ENCODE peak calls at places on chromosomes 1 and 21, in seven cellular contexts. One of them, this sample, is unnamed.

GRCh38 chr1:18907021-18907913 is 4.9 kb upstream of the ALDH4A1 start:
- DNase-seq in suprapubic skin: no peak
- DNase-seq in A549: peak
- DNase-seq in dorsolateral prefrontal cortex: peak
- DNase-seq in CD4-positive, alpha-beta T cell: peak
- DNase-seq in astrocyte: no peak
- DNase-seq in MCF 10A: peak
- DNase-seq in this sample: peak

GRCh38 chr1:233269656-233270055 is 25.9 kb downstream of the PCNX2 start:
- DNase-seq in suprapubic skin: no peak
- DNase-seq in A549: no peak
- DNase-seq in dorsolateral prefrontal cortex: no peak
- DNase-seq in CD4-positive, alpha-beta T cell: no peak
- DNase-seq in astrocyte: peak
- DNase-seq in MCF 10A: no peak
- DNase-seq in this sample: no peak

GRCh38 chr21:43362928-43363314 is 64.0 kb downstream of the SIK1 start:
- DNase-seq in suprapubic skin: no peak
- DNase-seq in A549: no peak
- DNase-seq in dorsolateral prefrontal cortex: no peak
- DNase-seq in CD4-positive, alpha-beta T cell: no peak
- DNase-seq in astrocyte: peak
- DNase-seq in MCF 10A: no peak
- DNase-seq in this sample: peak

GRCh38 chr1:164101802-164102201 is 457.2 kb upstream of the PBX1 start:
- DNase-seq in suprapubic skin: peak
- DNase-seq in A549: no peak
- DNase-seq in dorsolateral prefrontal cortex: no peak
- DNase-seq in CD4-positive, alpha-beta T cell: no peak
- DNase-seq in astrocyte: no peak
- DNase-seq in MCF 10A: no peak
- DNase-seq in this sample: no peak

GRCh38 chr1:232553809-232554208 is 76.1 kb downstream of the SIPA1L2 start:
- DNase-seq in suprapubic skin: no peak
- DNase-seq in A549: no peak
- DNase-seq in dorsolateral prefrontal cortex: no peak
- DNase-seq in CD4-positive, alpha-beta T cell: no peak
- DNase-seq in astrocyte: peak
- DNase-seq in MCF 10A: no peak
- DNase-seq in this sample: no peak

GRCh38 chr1:204829133-204829532 is 41.5 kb upstream of the NFASC start:
- DNase-seq in suprapubic skin: no peak
- DNase-seq in A549: no peak
- DNase-seq in dorsolateral prefrontal cortex: peak
- DNase-seq in CD4-positive, alpha-beta T cell: no peak
- DNase-seq in astrocyte: no peak
- DNase-seq in MCF 10A: no peak
- DNase-seq in this sample: no peak

GRCh38 chr21:41670056-41670805 is 96.6 kb downstream of the RIPK4 start:
- DNase-seq in suprapubic skin: peak
- DNase-seq in A549: no peak
- DNase-seq in dorsolateral prefrontal cortex: no peak
- DNase-seq in CD4-positive, alpha-beta T cell: no peak
- DNase-seq in astrocyte: no peak
- DNase-seq in MCF 10A: no peak
- DNase-seq in this sample: no peak

GRCh38 chr1:79100385-79100784 is 93.9 kb upstream of the ADGRL4 start:
- DNase-seq in suprapubic skin: no peak
- DNase-seq in A549: no peak
- DNase-seq in dorsolateral prefrontal cortex: no peak
- DNase-seq in CD4-positive, alpha-beta T cell: no peak
- DNase-seq in astrocyte: peak
- DNase-seq in MCF 10A: peak
- DNase-seq in this sample: no peak

GRCh38 chr1:36508257-36508656 is 25.5 kb upstream of the CSF3R start:
- DNase-seq in suprapubic skin: no peak
- DNase-seq in A549: no peak
- DNase-seq in dorsolateral prefrontal cortex: no peak
- DNase-seq in CD4-positive, alpha-beta T cell: no peak
- DNase-seq in astrocyte: no peak
- DNase-seq in MCF 10A: no peak
- DNase-seq in this sample: no peak

GRCh38 chr1:40339420-40340323 is 22.6 kb upstream of the COL9A2 start:
- DNase-seq in suprapubic skin: no peak
- DNase-seq in A549: no peak
- DNase-seq in dorsolateral prefrontal cortex: no peak
- DNase-seq in CD4-positive, alpha-beta T cell: no peak
- DNase-seq in astrocyte: no peak
- DNase-seq in MCF 10A: no peak
- DNase-seq in this sample: no peak

GRCh38 chr1:40341509-40342380 is 24.7 kb upstream of the COL9A2 start:
- DNase-seq in suprapubic skin: no peak
- DNase-seq in A549: no peak
- DNase-seq in dorsolateral prefrontal cortex: no peak
- DNase-seq in CD4-positive, alpha-beta T cell: no peak
- DNase-seq in astrocyte: no peak
- DNase-seq in MCF 10A: no peak
- DNase-seq in this sample: no peak

GRCh38 chr1:40338745-40339419 is 21.8 kb upstream of the COL9A2 start:
- DNase-seq in suprapubic skin: peak
- DNase-seq in A549: peak
- DNase-seq in dorsolateral prefrontal cortex: peak
- DNase-seq in CD4-positive, alpha-beta T cell: peak
- DNase-seq in astrocyte: peak
- DNase-seq in MCF 10A: peak
- DNase-seq in this sample: peak

GRCh38 chr1:40350391-40350790 is 23.1 kb upstream of the SMAP2 start:
- DNase-seq in suprapubic skin: no peak
- DNase-seq in A549: no peak
- DNase-seq in dorsolateral prefrontal cortex: no peak
- DNase-seq in CD4-positive, alpha-beta T cell: no peak
- DNase-seq in astrocyte: no peak
- DNase-seq in MCF 10A: no peak
- DNase-seq in this sample: no peak

DNA sequence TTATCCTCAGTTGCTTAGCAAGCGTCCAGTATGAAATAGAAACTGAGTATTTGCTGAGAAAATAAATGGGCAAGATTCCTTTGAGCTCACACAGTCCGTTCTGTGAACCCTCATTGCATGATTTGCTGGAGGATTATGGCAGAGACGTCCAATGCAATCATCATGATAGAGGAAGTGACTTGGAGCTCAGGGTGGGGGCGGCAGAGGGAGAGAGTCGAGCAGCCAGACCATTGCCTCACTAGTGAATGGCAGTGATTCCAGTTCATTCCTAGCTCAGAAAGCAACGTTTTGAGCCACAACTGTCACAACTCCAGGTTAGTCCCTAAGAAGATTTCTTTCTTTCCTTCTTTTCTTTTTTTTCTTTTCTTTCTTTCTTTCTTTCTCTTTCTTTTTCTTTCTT is 27.5 kb upstream of the COL9A2 start:
- DNase-seq in suprapubic skin: no peak
- DNase-seq in A549: no peak
- DNase-seq in dorsolateral prefrontal cortex: no peak
- DNase-seq in CD4-positive, alpha-beta T cell: no peak
- DNase-seq in astrocyte: peak
- DNase-seq in MCF 10A: peak
- DNase-seq in this sample: no peak
- TF ChIP-seq CTCF in suprapubic skin: no peak
- TF ChIP-seq CTCF in A549: no peak
- TF ChIP-seq CTCF in dorsolateral prefrontal cortex: no peak
- TF ChIP-seq CTCF in CD4-positive, alpha-beta T cell: no peak
- TF ChIP-seq CTCF in astrocyte: no peak
- TF ChIP-seq CTCF in MCF 10A: no peak
- TF ChIP-seq CTCF in this sample: no peak

GRCh38 chr1:91507330-91507729 is 6.7 kb downstream of the CDC7 start:
- DNase-seq in suprapubic skin: no peak
- DNase-seq in A549: no peak
- DNase-seq in dorsolateral prefrontal cortex: no peak
- DNase-seq in CD4-positive, alpha-beta T cell: no peak
- DNase-seq in astrocyte: no peak
- DNase-seq in MCF 10A: no peak
- DNase-seq in this sample: no peak
- TF ChIP-seq CTCF in suprapubic skin: no peak
- TF ChIP-seq CTCF in A549: peak
- TF ChIP-seq CTCF in dorsolateral prefrontal cortex: no peak
- TF ChIP-seq CTCF in CD4-positive, alpha-beta T cell: no peak
- TF ChIP-seq CTCF in astrocyte: no peak
- TF ChIP-seq CTCF in MCF 10A: peak
- TF ChIP-seq CTCF in this sample: no peak

GRCh38 chr1:11967028-11967547 is 13.2 kb upstream of the MFN2 start:
- DNase-seq in suprapubic skin: no peak
- DNase-seq in A549: peak
- DNase-seq in dorsolateral prefrontal cortex: no peak
- DNase-seq in CD4-positive, alpha-beta T cell: no peak
- DNase-seq in astrocyte: no peak
- DNase-seq in MCF 10A: peak
- DNase-seq in this sample: no peak
- TF ChIP-seq CTCF in suprapubic skin: peak
- TF ChIP-seq CTCF in A549: peak
- TF ChIP-seq CTCF in dorsolateral prefrontal cortex: no peak
- TF ChIP-seq CTCF in CD4-positive, alpha-beta T cell: no peak
- TF ChIP-seq CTCF in astrocyte: peak
- TF ChIP-seq CTCF in MCF 10A: peak
- TF ChIP-seq CTCF in this sample: peak

GRCh38 chr1:6794164-6794563 is 8.9 kb downstream of the CAMTA1 start:
- DNase-seq in suprapubic skin: no peak
- DNase-seq in A549: peak
- DNase-seq in dorsolateral prefrontal cortex: no peak
- DNase-seq in CD4-positive, alpha-beta T cell: no peak
- DNase-seq in astrocyte: no peak
- DNase-seq in MCF 10A: peak
- DNase-seq in this sample: no peak
- TF ChIP-seq CTCF in suprapubic skin: peak
- TF ChIP-seq CTCF in A549: peak
- TF ChIP-seq CTCF in dorsolateral prefrontal cortex: peak
- TF ChIP-seq CTCF in CD4-positive, alpha-beta T cell: no peak
- TF ChIP-seq CTCF in astrocyte: peak
- TF ChIP-seq CTCF in MCF 10A: peak
- TF ChIP-seq CTCF in this sample: peak

GRCh38 chr1:219066098-219066497 is 107.6 kb upstream of the LYPLAL1 start:
- DNase-seq in suprapubic skin: no peak
- DNase-seq in A549: no peak
- DNase-seq in dorsolateral prefrontal cortex: no peak
- DNase-seq in CD4-positive, alpha-beta T cell: no peak
- DNase-seq in astrocyte: no peak
- DNase-seq in MCF 10A: no peak
- DNase-seq in this sample: no peak

GRCh38 chr1:219071209-219071608 is 102.5 kb upstream of the LYPLAL1 start:
- DNase-seq in suprapubic skin: no peak
- DNase-seq in A549: no peak
- DNase-seq in dorsolateral prefrontal cortex: no peak
- DNase-seq in CD4-positive, alpha-beta T cell: no peak
- DNase-seq in astrocyte: no peak
- DNase-seq in MCF 10A: no peak
- DNase-seq in this sample: no peak

GRCh38 chr1:219067350-219067712 is 106.3 kb upstream of the LYPLAL1 start:
- DNase-seq in suprapubic skin: no peak
- DNase-seq in A549: no peak
- DNase-seq in dorsolateral prefrontal cortex: no peak
- DNase-seq in CD4-positive, alpha-beta T cell: no peak
- DNase-seq in astrocyte: no peak
- DNase-seq in MCF 10A: no peak
- DNase-seq in this sample: no peak

GRCh38 chr1:219062161-219062560 is 111.5 kb upstream of the LYPLAL1 start:
- DNase-seq in suprapubic skin: no peak
- DNase-seq in A549: no peak
- DNase-seq in dorsolateral prefrontal cortex: no peak
- DNase-seq in CD4-positive, alpha-beta T cell: no peak
- DNase-seq in astrocyte: peak
- DNase-seq in MCF 10A: peak
- DNase-seq in this sample: no peak

DNA sequence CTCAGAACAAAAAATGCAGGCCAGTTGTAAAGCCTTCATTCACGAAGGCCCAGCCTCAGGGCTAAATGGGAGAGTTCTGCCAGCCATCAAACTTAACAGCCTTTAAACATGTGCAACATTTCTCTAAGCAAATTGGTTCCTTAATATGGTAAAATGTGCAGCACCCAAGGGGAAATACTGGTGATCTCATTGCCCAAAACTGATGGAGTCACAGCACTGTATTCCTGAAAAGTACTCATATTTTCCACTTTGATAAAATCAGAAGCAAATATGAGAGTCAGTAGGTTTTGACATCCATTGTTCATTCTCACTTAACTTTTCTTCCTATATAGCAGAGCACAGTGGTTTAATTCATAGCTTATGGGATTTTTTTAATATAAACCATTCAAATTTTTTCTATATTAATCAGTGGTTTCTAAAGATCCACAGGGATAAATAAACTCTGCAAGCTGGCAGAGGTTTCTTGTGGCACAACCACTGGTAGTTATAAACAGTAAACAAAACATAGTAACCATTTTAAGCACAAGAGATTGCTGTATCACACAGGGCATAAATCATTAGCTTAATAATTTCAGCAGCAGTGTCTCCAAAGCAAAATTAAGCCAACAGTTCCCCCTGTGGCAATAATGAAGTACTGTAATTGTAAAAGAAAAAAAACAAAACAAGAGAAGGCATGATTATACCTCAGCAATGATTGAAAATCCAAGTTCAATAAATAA is 106.9 kb upstream of the LYPLAL1 start:
- DNase-seq in suprapubic skin: no peak
- DNase-seq in A549: peak
- DNase-seq in dorsolateral prefrontal cortex: no peak
- DNase-seq in CD4-positive, alpha-beta T cell: no peak
- DNase-seq in astrocyte: peak
- DNase-seq in MCF 10A: peak
- DNase-seq in this sample: no peak
- TF ChIP-seq CTCF in suprapubic skin: peak
- TF ChIP-seq CTCF in A549: peak
- TF ChIP-seq CTCF in dorsolateral prefrontal cortex: no peak
- TF ChIP-seq CTCF in CD4-positive, alpha-beta T cell: no peak
- TF ChIP-seq CTCF in astrocyte: peak
- TF ChIP-seq CTCF in MCF 10A: peak
- TF ChIP-seq CTCF in this sample: peak

DNA sequence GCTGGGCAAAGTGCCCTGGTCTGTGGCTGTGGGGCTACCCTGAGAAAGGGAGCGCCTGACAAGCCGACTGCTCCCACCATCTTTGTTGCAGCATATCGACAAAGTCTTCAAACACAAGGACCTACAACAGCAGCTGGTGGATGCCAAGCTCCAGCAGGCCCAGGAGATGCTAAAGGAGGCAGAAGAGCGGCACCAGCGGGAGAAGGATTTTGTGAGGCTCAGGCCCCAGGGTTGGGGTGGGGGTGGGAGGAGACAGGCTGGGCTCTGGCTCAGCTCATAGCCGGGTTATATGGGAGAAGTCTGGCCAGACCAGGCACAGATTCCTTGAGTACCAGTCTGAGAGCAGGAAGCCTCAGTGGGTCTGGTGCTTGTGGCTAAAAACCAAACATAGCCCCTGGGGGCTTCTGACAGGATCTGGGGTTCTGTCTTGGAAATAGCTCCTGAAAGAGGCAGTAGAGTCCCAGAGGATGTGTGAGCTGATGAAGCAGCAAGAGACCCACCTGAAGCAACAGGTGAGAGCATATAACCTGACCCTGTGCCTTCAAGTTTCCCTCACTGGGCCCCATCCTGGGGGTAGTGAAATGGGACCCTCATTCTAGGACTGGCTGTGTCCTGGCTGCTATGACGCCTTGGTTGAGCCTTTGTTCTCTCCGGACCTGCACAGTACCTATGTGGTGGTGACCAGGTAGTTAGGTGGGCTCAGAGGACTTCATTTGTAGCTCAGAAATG is 8.0 kb upstream of the CCDC28B start:
- DNase-seq in suprapubic skin: no peak
- DNase-seq in A549: no peak
- DNase-seq in dorsolateral prefrontal cortex: no peak
- DNase-seq in CD4-positive, alpha-beta T cell: no peak
- DNase-seq in astrocyte: no peak
- DNase-seq in MCF 10A: no peak
- DNase-seq in this sample: no peak
- TF ChIP-seq CTCF in suprapubic skin: no peak
- TF ChIP-seq CTCF in A549: no peak
- TF ChIP-seq CTCF in dorsolateral prefrontal cortex: no peak
- TF ChIP-seq CTCF in CD4-positive, alpha-beta T cell: no peak
- TF ChIP-seq CTCF in astrocyte: no peak
- TF ChIP-seq CTCF in MCF 10A: no peak
- TF ChIP-seq CTCF in this sample: no peak